ENCODE peak calls at places on chromosome 13, in eight cellular contexts. N, O, B, D, T, M, S and I are unnamed samples. For H3K9me3, the result is how much of the 10 kb centered on the place peaks cover.

GRCh38 chr13:50810998-50811397 is 32.5 kb downstream of the DLEU7 start:
- DNase-seq in M (no peak), B (no peak), N (no peak), O (no peak), S (no peak), D (no peak), T (no peak), I (no peak)

GRCh38 chr13:73535341-73535740 is 476.5 kb downstream of the KLF5 start:
- DNase-seq in O (no peak), N (no peak), D (no peak), T (no peak), B (no peak), S (no peak), M (no peak), I (no peak)

GRCh38 chr13:85619321-85619720 is 179.9 kb downstream of the SLITRK6 start:
- DNase-seq in B (no peak), O (no peak), N (no peak), S (no peak), M (no peak), D (no peak), T (no peak), I (no peak)

GRCh38 chr13:92473736-92474465 is 752.7 kb upstream of the GPC6 start:
- DNase-seq in T (no peak), D (no peak), N (no peak), S (no peak), B (no peak), M (no peak), O (no peak), I (no peak)

GRCh38 chr13:29849071-29849541 is 1.3 kb downstream of the UBL3 start:
- DNase-seq in B (no peak), S (peak), T (peak), D (no peak), O (no peak), M (no peak), N (no peak), I (no peak)

GRCh38 chr13:50589139-50589538 is 254.4 kb downstream of the DLEU7 start:
- DNase-seq in O (no peak), D (no peak), S (no peak), T (no peak), M (peak), B (no peak), N (no peak), I (no peak)

GRCh38 chr13:111872475-111873150 is 194.3 kb upstream of the SOX1 start:
- DNase-seq in O (no peak), T (no peak), D (no peak), M (no peak), B (no peak), S (no peak), N (peak), I (no peak)

GRCh38 chr13:38045278-38046048 is 175.9 kb upstream of the TRPC4 start:
- DNase-seq in T (peak), M (peak), S (no peak), O (no peak), B (no peak), N (no peak), D (no peak), I (no peak)

GRCh38 chr13:30332516-30333165 is 25.3 kb upstream of the KATNAL1 start:
- DNase-seq in M (no peak), N (no peak), B (no peak), T (no peak), D (no peak), O (no peak), S (no peak), I (no peak)

GRCh38 chr13:74132152-74132767 is 1.9 kb downstream of the KLF12 start:
- DNase-seq in B (no peak), M (no peak), D (no peak), O (no peak), N (no peak), S (no peak), T (no peak), I (no peak)

GRCh38 chr13:44842158-44842557 is 147.1 kb downstream of the NUFIP1 start:
- DNase-seq in B (no peak), N (no peak), M (no peak), T (no peak), D (no peak), O (no peak), S (no peak), I (no peak)

GRCh38 chr13:37652596-37652995 is 54.0 kb upstream of the POSTN start:
- DNase-seq in D (no peak), S (no peak), M (no peak), N (no peak), O (no peak), B (no peak), T (no peak), I (no peak)

GRCh38 chr13:114066956-114067355 is 65.5 kb downstream of the RASA3 start:
- DNase-seq in O (peak), D (no peak), T (no peak), S (no peak), B (no peak), M (no peak), N (no peak), I (no peak)

GRCh38 chr13:19601749-19602725 is 31.4 kb upstream of the MPHOSPH8 start:
- DNase-seq in B (no peak), D (peak), M (peak), O (peak), T (peak), S (no peak), N (peak), I (no peak)

GRCh38 chr13:35727881-35728280 is 251.4 kb upstream of the MAB21L1 start:
- DNase-seq in B (no peak), N (no peak), M (no peak), D (no peak), S (no peak), O (no peak), T (peak), I (no peak)

GRCh38 chr13:111159362-111160320 is 44.5 kb downstream of the ARHGEF7 start:
- DNase-seq in T (no peak), N (no peak), D (no peak), O (no peak), B (no peak), M (no peak), S (no peak), I (no peak)

GRCh38 chr13:112213467-112214245 is 146.7 kb downstream of the SOX1 start:
- DNase-seq in S (peak), B (no peak), T (no peak), D (no peak), N (no peak), O (peak), M (no peak), I (no peak)

GRCh38 chr13:82480415-82480814 is 1401.9 kb downstream of the SLITRK1 start:
- DNase-seq in B (no peak), M (no peak), N (no peak), T (peak), S (no peak), O (no peak), D (no peak), I (no peak)

GRCh38 chr13:22964245-22964966 is 216.4 kb upstream of the SGCG start:
- DNase-seq in S (no peak), O (no peak), B (no peak), N (no peak), M (peak), T (no peak), D (no peak), I (no peak)

GRCh38 chr13:93942016-93942415 is 537.5 kb downstream of the DCT start:
- DNase-seq in O (no peak), T (no peak), D (no peak), B (no peak), M (no peak), S (no peak), N (no peak), I (no peak)

GRCh38 chr13:27383104-27383921 is 41.1 kb upstream of the GTF3A start:
- DNase-seq in N (no peak), B (no peak), O (no peak), T (no peak), S (no peak), M (no peak), D (no peak), I (no peak)

GRCh38 chr13:75636339-75637095 is 387 bp downstream of the LMO7 start:
- DNase-seq in M (peak), T (peak), D (no peak), O (peak), B (no peak), S (no peak), N (peak), I (no peak)

GRCh38 chr13:43293008-43293407 is 269.6 kb downstream of the DNAJC15 start:
- DNase-seq in D (no peak), N (no peak), B (no peak), T (no peak), S (no peak), M (no peak), O (no peak), I (no peak)

GRCh38 chr13:78680064-78680463 is 21.1 kb upstream of the OBI1 start:
- DNase-seq in B (no peak), T (no peak), N (no peak), O (no peak), M (no peak), S (no peak), D (no peak), I (no peak)

GRCh38 chr13:25174304-25174703 is 2.2 kb upstream of the AMER2 start:
- DNase-seq in T (no peak), N (no peak), S (no peak), B (no peak), D (no peak), M (no peak), O (no peak), I (no peak)

GRCh38 chr13:25177636-25178035 is 5.5 kb upstream of the AMER2 start:
- DNase-seq in S (no peak), B (no peak), T (no peak), N (no peak), M (no peak), D (no peak), O (no peak), I (no peak)

GRCh38 chr13:25175026-25175425 is 2.9 kb upstream of the AMER2 start:
- DNase-seq in B (no peak), S (no peak), M (no peak), T (no peak), O (no peak), D (no peak), N (no peak), I (no peak)

GRCh38 chr13:25177012-25177411 is 4.9 kb upstream of the AMER2 start:
- DNase-seq in M (no peak), D (no peak), S (no peak), N (no peak), O (no peak), B (no peak), T (no peak), I (no peak)

DNA sequence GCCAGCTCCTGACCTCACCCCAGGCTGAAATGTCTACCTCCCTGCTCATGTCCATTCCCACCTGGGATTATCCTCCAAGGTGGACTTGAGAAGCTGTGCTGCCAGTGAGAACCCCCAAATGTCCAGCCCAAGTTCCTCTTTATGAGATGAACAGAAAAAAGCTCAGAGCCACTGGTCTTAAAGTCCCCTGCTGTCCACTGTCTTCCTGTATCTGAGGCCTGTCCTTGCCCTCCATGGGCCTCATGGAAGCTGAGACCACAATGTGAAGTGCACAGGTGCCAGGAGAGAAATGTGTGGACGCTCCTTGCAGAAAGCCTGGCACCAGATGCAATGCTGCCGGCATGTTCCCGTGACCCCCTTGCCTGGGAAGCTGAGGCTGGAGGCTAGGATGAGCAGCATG is 3.3 kb upstream of the AMER2 start:
- DNase-seq in N (no peak), M (no peak), O (no peak), B (no peak), T (no peak), D (no peak), S (no peak), I (no peak)
- H3K9me3 ChIP-seq in N (under half), M (under half), O (under half), B (under half), T (under half), D (under half), S (under half), I (under half)

GRCh38 chr13:32594339-32594738 is 8.1 kb downstream of the PDS5B start:
- DNase-seq in M (no peak), B (no peak), T (no peak), S (no peak), N (no peak), O (no peak), D (no peak), I (no peak)
- H3K9me3 ChIP-seq in M (under half), B (under half), T (under half), S (under half), N (under half), O (under half), D (under half), I (under half)

DNA sequence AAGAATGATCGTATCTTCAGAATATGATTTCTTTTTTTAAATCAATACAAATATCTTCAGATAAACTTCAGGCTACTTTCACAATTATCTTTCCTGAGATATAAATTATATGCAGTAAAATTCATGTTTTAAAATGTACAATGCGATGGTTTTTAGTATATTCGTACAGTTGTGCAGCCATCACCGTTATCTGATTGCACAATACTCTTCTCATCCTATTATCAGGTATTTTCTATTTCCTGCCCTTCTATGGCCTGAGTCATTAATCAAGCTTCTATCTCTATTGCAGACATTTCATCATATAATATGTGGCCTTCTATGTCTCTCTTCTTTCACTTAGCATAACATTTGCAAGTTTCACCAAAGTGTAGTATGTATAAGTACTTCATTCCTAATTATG is 1360.2 kb upstream of the SLC10A2 start:
- DNase-seq in N (no peak), T (no peak), O (no peak), S (no peak), M (no peak), B (no peak), D (no peak), I (no peak)
- H3K9me3 ChIP-seq in N (under half), T (under half), O (under half), S (under half), M (under half), B (under half), D (under half), I (under half)

GRCh38 chr13:48320906-48321510 is 17.5 kb downstream of the RB1 start:
- DNase-seq in T (no peak), S (no peak), M (no peak), O (peak), N (no peak), D (no peak), B (no peak), I (no peak)
- H3K9me3 ChIP-seq in T (under half), S (under half), M (under half), O (under half), N (under half), D (under half), B (under half), I (under half)

GRCh38 chr13:99973786-99974185 is 2.2 kb upstream of the ZIC5 start:
- DNase-seq in D (no peak), N (peak), M (no peak), O (no peak), T (peak), B (no peak), S (no peak), I (no peak)
- H3K9me3 ChIP-seq in D (under half), N (under half), M (under half), O (under half), T (under half), B (under half), S (under half), I (under half)

GRCh38 chr13:41268764-41269163 is 5.4 kb upstream of the MTRF1 start:
- DNase-seq in N (no peak), S (no peak), T (peak), O (no peak), B (no peak), M (peak), D (no peak), I (no peak)

GRCh38 chr13:41263261-41263971 is at the start of gene MTRF1:
- DNase-seq in S (peak), M (peak), N (peak), B (peak), T (peak), D (peak), O (peak), I (peak)

GRCh38 chr13:41271456-41272285 is 8.3 kb upstream of the MTRF1 start:
- DNase-seq in N (no peak), B (no peak), D (no peak), M (no peak), S (no peak), T (no peak), O (no peak), I (no peak)

GRCh38 chr13:41267106-41267505 is 3.7 kb upstream of the MTRF1 start:
- DNase-seq in B (no peak), S (no peak), D (no peak), O (no peak), T (no peak), M (no peak), N (no peak), I (no peak)
- H3K9me3 ChIP-seq in B (under half), S (under half), D (under half), O (under half), T (under half), M (under half), N (under half), I (under half)

GRCh38 chr13:54742984-54743383 is 1714.4 kb downstream of the OLFM4 start:
- DNase-seq in N (no peak), O (no peak), M (no peak), B (no peak), D (no peak), S (no peak), T (no peak), I (peak)
- H3K9me3 ChIP-seq in N (under half), O (under half), M (under half), B (under half), D (under half), S (under half), T (under half), I (under half)